ENCODE peak calls at places on chromosomes 3 and 15, in five cellular contexts. One of them, this sample, is unnamed.

GRCh38 chr3:32818431-32819085 is 761 bp downstream of the TRIM71 start:
- DNase-seq in upper lobe of left lung: peak; percentile 88
- DNase-seq in Panc1: no peak
- DNase-seq in breast epithelium: no peak
- DNase-seq in HCT116: no peak
- DNase-seq in this sample: no peak

GRCh38 chr3:52270252-52270754 is 8.1 kb downstream of the WDR82 start:
- DNase-seq in upper lobe of left lung: no peak
- DNase-seq in Panc1: no peak
- DNase-seq in breast epithelium: no peak
- DNase-seq in HCT116: no peak
- DNase-seq in this sample: no peak

GRCh38 chr15:45307230-45307924 is 55.3 kb downstream of the SLC28A2 start:
- DNase-seq in upper lobe of left lung: no peak
- DNase-seq in Panc1: no peak
- DNase-seq in breast epithelium: no peak
- DNase-seq in HCT116: peak; percentile 32
- DNase-seq in this sample: no peak

GRCh38 chr3:186930639-186931486 is 537 bp downstream of the ST6GAL1 start:
- DNase-seq in upper lobe of left lung: peak; percentile 92
- DNase-seq in Panc1: no peak
- DNase-seq in breast epithelium: no peak
- DNase-seq in HCT116: peak; percentile 42
- DNase-seq in this sample: no peak

GRCh38 chr15:97881568-97881967 is 78.9 kb upstream of the ARRDC4 start:
- DNase-seq in upper lobe of left lung: no peak
- DNase-seq in Panc1: no peak
- DNase-seq in breast epithelium: no peak
- DNase-seq in HCT116: no peak
- DNase-seq in this sample: no peak

GRCh38 chr15:57323806-57324589 is 52.3 kb upstream of the CGNL1 start:
- DNase-seq in upper lobe of left lung: no peak
- DNase-seq in Panc1: no peak
- DNase-seq in breast epithelium: no peak
- DNase-seq in HCT116: peak; percentile 90
- DNase-seq in this sample: no peak

GRCh38 chr15:61070111-61070901 is 158.8 kb downstream of the RORA start:
- DNase-seq in upper lobe of left lung: no peak
- DNase-seq in Panc1: no peak
- DNase-seq in breast epithelium: no peak
- DNase-seq in HCT116: no peak
- DNase-seq in this sample: no peak

GRCh38 chr3:193114431-193115340 is 126.3 kb upstream of the PLAAT1 start:
- DNase-seq in upper lobe of left lung: no peak
- DNase-seq in Panc1: no peak
- DNase-seq in breast epithelium: no peak
- DNase-seq in HCT116: no peak
- DNase-seq in this sample: no peak

DNA sequence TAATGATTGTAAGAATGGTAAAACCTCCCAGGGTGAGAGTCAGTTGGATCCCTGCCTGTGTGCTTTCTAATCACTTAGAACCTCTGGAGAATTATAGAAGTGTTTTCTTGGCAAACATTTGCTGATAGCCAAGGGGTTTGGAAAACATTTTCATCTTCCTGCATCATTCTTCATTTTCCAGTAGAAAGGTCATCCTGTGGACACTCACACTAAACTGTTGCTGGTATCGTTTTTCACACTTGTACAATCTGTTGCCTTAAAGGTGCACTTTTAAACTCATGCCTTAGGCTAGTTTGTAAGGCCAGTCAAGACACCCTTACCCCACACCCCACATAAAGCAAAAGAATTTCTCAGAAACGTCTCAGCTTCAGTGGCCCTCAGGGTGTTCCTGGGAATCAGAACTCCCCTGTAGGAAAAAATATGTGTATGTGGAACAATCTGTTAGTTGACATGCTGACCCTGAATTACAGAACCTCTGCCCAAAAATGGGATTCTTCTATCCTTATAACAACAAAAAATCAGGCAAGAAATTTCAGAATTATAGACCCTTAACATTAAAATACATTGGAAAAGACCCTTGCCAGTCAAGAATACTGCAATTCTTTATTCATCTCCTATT is 5.8 kb upstream of the PLD1 start:
- DNase-seq in upper lobe of left lung: no peak
- DNase-seq in Panc1: no peak
- DNase-seq in breast epithelium: no peak
- DNase-seq in HCT116: no peak
- DNase-seq in this sample: no peak
- TF ChIP-seq POLR2AphosphoS5 in upper lobe of left lung: no peak
- TF ChIP-seq POLR2AphosphoS5 in Panc1: no peak
- TF ChIP-seq POLR2AphosphoS5 in breast epithelium: no peak
- TF ChIP-seq POLR2AphosphoS5 in HCT116: no peak
- TF ChIP-seq POLR2AphosphoS5 in this sample: no peak

GRCh38 chr3:191500892-191501291 is 39.9 kb downstream of the PYDC2 start:
- DNase-seq in upper lobe of left lung: no peak
- DNase-seq in Panc1: no peak
- DNase-seq in breast epithelium: no peak
- DNase-seq in HCT116: no peak
- DNase-seq in this sample: no peak

GRCh38 chr3:191499307-191500125 is 38.6 kb downstream of the PYDC2 start:
- DNase-seq in upper lobe of left lung: peak; percentile 72
- DNase-seq in Panc1: no peak
- DNase-seq in breast epithelium: peak; percentile 51
- DNase-seq in HCT116: no peak
- DNase-seq in this sample: no peak

GRCh38 chr3:191502583-191502982 is 41.6 kb downstream of the PYDC2 start:
- DNase-seq in upper lobe of left lung: no peak
- DNase-seq in Panc1: no peak
- DNase-seq in breast epithelium: no peak
- DNase-seq in HCT116: peak; percentile 12
- DNase-seq in this sample: no peak
- TF ChIP-seq CTCF in upper lobe of left lung: no peak
- TF ChIP-seq CTCF in Panc1: peak; percentile 33
- TF ChIP-seq CTCF in breast epithelium: no peak
- TF ChIP-seq CTCF in HCT116: peak; percentile 50
- TF ChIP-seq CTCF in this sample: no peak

GRCh38 chr3:188179006-188179966 is 25.3 kb downstream of the LPP start:
- DNase-seq in upper lobe of left lung: no peak
- DNase-seq in Panc1: no peak
- DNase-seq in breast epithelium: no peak
- DNase-seq in HCT116: no peak
- DNase-seq in this sample: no peak
- TF ChIP-seq POLR2AphosphoS5 in upper lobe of left lung: peak; percentile 72
- TF ChIP-seq POLR2AphosphoS5 in Panc1: no peak
- TF ChIP-seq POLR2AphosphoS5 in breast epithelium: no peak
- TF ChIP-seq POLR2AphosphoS5 in HCT116: no peak
- TF ChIP-seq POLR2AphosphoS5 in this sample: no peak

DNA sequence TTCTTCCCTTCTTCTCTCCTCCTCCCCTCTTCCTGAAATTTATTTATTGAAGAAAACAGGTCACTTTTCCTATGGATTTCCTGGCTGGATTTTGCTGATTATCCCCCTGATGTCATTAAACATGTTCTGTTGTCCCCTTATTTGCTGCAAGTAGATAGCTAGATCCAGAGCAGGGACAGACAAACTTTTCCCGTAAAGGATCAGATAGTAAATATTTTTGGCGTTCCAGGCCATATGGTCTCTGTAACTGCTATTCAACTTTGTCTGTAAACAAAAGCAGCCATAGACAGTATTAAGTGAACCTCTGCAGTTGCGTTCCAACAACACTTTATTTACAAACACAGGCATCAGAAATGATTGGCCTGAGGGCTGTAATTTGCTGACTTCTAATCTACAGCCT is 241.3 kb downstream of the NEK10 start:
- DNase-seq in upper lobe of left lung: no peak
- DNase-seq in Panc1: no peak
- DNase-seq in breast epithelium: no peak
- DNase-seq in HCT116: no peak
- DNase-seq in this sample: no peak
- TF ChIP-seq CTCF in upper lobe of left lung: no peak
- TF ChIP-seq CTCF in Panc1: no peak
- TF ChIP-seq CTCF in breast epithelium: no peak
- TF ChIP-seq CTCF in HCT116: no peak
- TF ChIP-seq CTCF in this sample: no peak